ENCODE peak calls at places on chromosomes 2 and 18, in five cellular contexts. H, B, D, W and G are unnamed samples.

GRCh38 chr2:54945401-54946219 is 104.6 kb downstream of the RTN4 start:
- DNase-seq in W (no peak), H (peak), D (no peak), B (no peak), G (peak)

GRCh38 chr18:12532661-12533060 is 124.9 kb downstream of the PRELID3A start:
- DNase-seq in D (no peak), B (no peak), W (no peak), H (no peak), G (no peak)

GRCh38 chr18:79611040-79611681 is 68.4 kb upstream of the CTDP1 start:
- DNase-seq in H (peak), W (no peak), B (no peak), D (no peak), G (peak)

GRCh38 chr2:174748948-174749347 is 15.3 kb downstream of the CHRNA1 start:
- DNase-seq in H (peak), W (no peak), B (peak), D (peak), G (peak)

GRCh38 chr18:9922592-9923308 is 8.9 kb downstream of the VAPA start:
- DNase-seq in B (no peak), H (no peak), D (no peak), W (no peak), G (no peak)

GRCh38 chr2:174660984-174661675 is 63.5 kb upstream of the WIPF1 start:
- DNase-seq in W (no peak), D (no peak), H (no peak), B (no peak), G (no peak)

GRCh38 chr18:32156855-32157254 is 33.0 kb upstream of the MEP1B start:
- DNase-seq in W (no peak), D (no peak), H (no peak), B (no peak), G (no peak)

GRCh38 chr18:37661061-37661460 is 95.5 kb upstream of the CELF4 start:
- DNase-seq in H (no peak), W (no peak), D (no peak), B (no peak), G (no peak)

GRCh38 chr2:162964513-162964912 is 125.9 kb upstream of the KCNH7 start:
- DNase-seq in D (no peak), W (no peak), B (no peak), H (no peak), G (no peak)

GRCh38 chr2:210302326-210302725 is 12.6 kb downstream of the MYL1 start:
- DNase-seq in D (no peak), W (no peak), H (no peak), B (no peak), G (no peak)

GRCh38 chr18:21330122-21330701 is 88.2 kb downstream of the GREB1L start:
- DNase-seq in B (no peak), D (peak), H (peak), W (no peak), G (peak)

GRCh38 chr2:187994464-187995331 is 297.0 kb upstream of the GULP1 start:
- DNase-seq in W (no peak), B (no peak), D (no peak), H (peak), G (peak)

GRCh38 chr2:174555998-174556397 is 41.6 kb downstream of the WIPF1 start:
- DNase-seq in B (no peak), H (no peak), W (no peak), D (no peak), G (no peak)

GRCh38 chr2:57981369-57981768 is 65.2 kb upstream of the VRK2 start:
- DNase-seq in W (no peak), B (no peak), D (no peak), H (peak), G (peak)

GRCh38 chr2:108988796-108989713 is at the start of gene EDAR:
- DNase-seq in B (peak), H (peak), W (no peak), D (peak), G (peak)

GRCh38 chr2:16061406-16062217 is 121.3 kb downstream of the MYCN start:
- DNase-seq in B (no peak), W (no peak), H (no peak), D (no peak), G (no peak)

GRCh38 chr2:123162400-123163016 is 862.6 kb upstream of the CNTNAP5 start:
- DNase-seq in B (no peak), D (no peak), W (no peak), H (no peak), G (no peak)

GRCh38 chr2:55408098-55408882 is 11.4 kb downstream of the CCDC88A start:
- DNase-seq in B (no peak), D (no peak), W (no peak), H (peak), G (no peak)

GRCh38 chr2:230660294-230661060 is 52.2 kb upstream of the CAB39 start:
- DNase-seq in D (peak), W (peak), H (no peak), B (peak), G (no peak)

GRCh38 chr2:95329891-95330822 is 33.0 kb downstream of the KCNIP3 start:
- DNase-seq in W (no peak), H (no peak), D (no peak), B (no peak), G (no peak)

GRCh38 chr18:32093106-32093511 is 1.4 kb downstream of the RNF138 start:
- DNase-seq in W (peak), B (peak), H (peak), D (peak), G (peak)

GRCh38 chr2:31347788-31348187 is 66.8 kb downstream of the XDH start:
- DNase-seq in B (no peak), W (no peak), H (peak), D (no peak), G (no peak)

GRCh38 chr2:146874260-146874658 is 970.6 kb upstream of the ACVR2A start:
- DNase-seq in D (no peak), W (no peak), B (no peak), H (peak), G (peak)

GRCh38 chr2:101265893-101266499 is 13.3 kb downstream of the CNOT11 start:
- DNase-seq in H (no peak), D (peak), B (peak), W (no peak), G (peak)

GRCh38 chr2:31962757-31963361 is 47.9 kb downstream of the MEMO1 start:
- DNase-seq in H (no peak), D (no peak), B (no peak), W (no peak), G (no peak)

GRCh38 chr2:168545439-168546082 is 89.5 kb downstream of the CERS6 start:
- DNase-seq in H (peak), B (no peak), D (peak), W (no peak), G (peak)

GRCh38 chr18:48161201-48161910 is 230.9 kb upstream of the SMAD2 start:
- DNase-seq in H (peak), W (no peak), B (peak), D (peak), G (peak)

GRCh38 chr2:224922142-224922727 is 120.0 kb downstream of the DOCK10 start:
- DNase-seq in B (no peak), W (no peak), D (no peak), H (no peak), G (no peak)

GRCh38 chr2:224927011-224927410 is 115.3 kb downstream of the DOCK10 start:
- DNase-seq in H (no peak), B (no peak), D (no peak), W (no peak), G (no peak)

GRCh38 chr2:224925066-224925821 is 117.0 kb downstream of the DOCK10 start:
- DNase-seq in H (no peak), W (no peak), D (no peak), B (no peak), G (no peak)

GRCh38 chr2:224927671-224928173 is 114.5 kb downstream of the DOCK10 start:
- DNase-seq in W (no peak), H (peak), D (no peak), B (peak), G (peak)

GRCh38 chr2:224925822-224926124 is 116.5 kb downstream of the DOCK10 start:
- DNase-seq in W (no peak), B (no peak), H (peak), D (no peak), G (peak)
- H3K4me3 ChIP-seq in W (no peak), B (no peak), H (no peak), D (no peak), G (no peak)

GRCh38 chr2:225598426-225598825 is 198.9 kb downstream of the NYAP2 start:
- DNase-seq in B (no peak), D (no peak), H (no peak), W (no peak), G (no peak)

GRCh38 chr2:225599856-225600255 is 200.3 kb downstream of the NYAP2 start:
- DNase-seq in D (no peak), H (peak), B (no peak), W (no peak), G (no peak)

GRCh38 chr2:225598922-225599321 is 199.4 kb downstream of the NYAP2 start:
- DNase-seq in B (no peak), H (peak), W (no peak), D (no peak), G (no peak)

GRCh38 chr2:225600444-225600843 is 200.9 kb downstream of the NYAP2 start:
- DNase-seq in B (no peak), D (no peak), W (no peak), H (peak), G (peak)

GRCh38 chr2:225597911-225598310 is 198.4 kb downstream of the NYAP2 start:
- DNase-seq in H (peak), D (no peak), W (no peak), B (no peak), G (no peak)
- TF ChIP-seq CTCF in H (no peak), D (no peak), W (no peak), B (no peak), G (no peak)

DNA sequence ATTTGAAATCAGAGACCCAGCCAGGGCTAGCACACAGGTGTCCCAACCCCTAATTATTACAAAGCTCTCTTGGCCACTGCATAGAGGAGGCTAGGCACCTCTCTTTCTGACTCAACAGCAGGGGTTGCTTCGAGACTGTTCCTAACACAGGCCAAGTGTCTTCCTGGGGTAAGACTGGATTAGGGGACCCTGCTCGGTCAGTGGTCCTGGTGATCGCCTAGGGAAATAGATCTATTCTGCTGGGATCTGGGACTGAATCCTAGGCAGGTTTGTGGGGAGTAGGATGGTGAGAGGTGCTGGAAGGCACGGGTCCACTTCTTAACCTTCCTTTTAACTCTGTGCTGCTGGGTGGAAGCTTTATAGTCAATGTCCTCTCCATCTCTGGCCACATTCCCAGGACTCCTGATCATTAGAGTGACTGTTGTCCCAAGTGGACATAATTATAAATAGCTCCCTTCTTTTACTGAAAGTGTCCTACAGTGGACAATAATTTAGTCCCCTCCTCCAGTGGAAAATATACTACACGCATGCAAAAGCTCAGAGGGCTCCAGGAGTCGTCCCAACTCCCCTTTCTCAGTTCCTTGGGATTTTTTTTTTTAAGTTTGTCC is 1.4 kb upstream of the TRIB2 start:
- DNase-seq in W (no peak), H (no peak), D (no peak), B (no peak), G (peak)
- H3K4me3 ChIP-seq in W (peak), H (no peak), D (no peak), B (no peak), G (no peak)

GRCh38 chr2:105399207-105399861 is 483 bp upstream of the FHL2 start:
- DNase-seq in H (no peak), W (no peak), B (no peak), D (no peak), G (no peak)
- TF ChIP-seq CTCF in H (no peak), W (no peak), B (no peak), D (peak), G (no peak)

DNA sequence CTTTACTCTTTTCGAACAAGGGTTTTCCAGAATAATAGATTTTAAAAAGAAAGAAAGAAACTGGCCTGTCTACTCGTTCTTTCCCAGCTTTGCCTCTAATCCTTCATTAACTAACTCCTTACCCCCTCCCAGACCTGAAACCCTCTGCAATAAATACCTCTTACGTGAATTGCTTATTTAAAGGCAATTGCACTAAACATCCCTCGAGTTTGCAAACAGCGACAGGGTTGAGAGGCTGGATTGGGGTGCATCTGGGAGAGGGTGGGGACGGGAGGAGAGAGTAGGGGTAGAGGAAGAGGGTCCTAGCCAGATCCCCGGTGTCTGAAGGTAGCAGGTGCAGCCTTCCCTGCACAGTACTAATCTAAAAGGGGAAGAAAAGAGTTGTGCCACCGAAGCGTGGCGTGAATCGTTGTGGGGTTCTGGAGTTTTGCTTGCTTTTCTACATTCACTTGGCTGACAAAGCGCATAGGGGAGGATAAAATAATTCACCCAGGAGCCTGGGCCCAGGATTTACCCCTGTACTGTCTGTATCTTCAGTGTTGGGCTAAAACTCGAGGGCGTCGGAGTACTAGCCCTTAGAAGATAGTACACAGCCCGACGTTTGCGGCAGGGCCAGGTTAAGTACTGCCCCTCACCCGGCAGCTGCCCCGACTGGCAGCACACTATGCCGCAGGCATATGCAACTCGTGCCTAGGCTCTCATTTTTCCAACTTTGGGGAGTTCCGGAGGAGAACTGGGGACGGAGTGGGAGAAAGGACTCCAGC is 1.9 kb upstream of the NEUROD1 start:
- DNase-seq in D (no peak), H (no peak), W (no peak), B (no peak), G (no peak)
- H3K4me3 ChIP-seq in D (no peak), H (no peak), W (no peak), B (no peak), G (no peak)

GRCh38 chr2:238886453-238887094 is 38.7 kb downstream of the TWIST2 start:
- DNase-seq in B (no peak), W (no peak), D (no peak), H (no peak), G (no peak)
- TF ChIP-seq CTCF in B (no peak), W (no peak), D (no peak), H (no peak), G (no peak)

GRCh38 chr2:171325886-171326585 is 107.8 kb downstream of the METTL8 start:
- DNase-seq in B (no peak), W (no peak), H (no peak), D (no peak), G (no peak)
- H3K4me3 ChIP-seq in B (no peak), W (no peak), H (no peak), D (no peak), G (no peak)

DNA sequence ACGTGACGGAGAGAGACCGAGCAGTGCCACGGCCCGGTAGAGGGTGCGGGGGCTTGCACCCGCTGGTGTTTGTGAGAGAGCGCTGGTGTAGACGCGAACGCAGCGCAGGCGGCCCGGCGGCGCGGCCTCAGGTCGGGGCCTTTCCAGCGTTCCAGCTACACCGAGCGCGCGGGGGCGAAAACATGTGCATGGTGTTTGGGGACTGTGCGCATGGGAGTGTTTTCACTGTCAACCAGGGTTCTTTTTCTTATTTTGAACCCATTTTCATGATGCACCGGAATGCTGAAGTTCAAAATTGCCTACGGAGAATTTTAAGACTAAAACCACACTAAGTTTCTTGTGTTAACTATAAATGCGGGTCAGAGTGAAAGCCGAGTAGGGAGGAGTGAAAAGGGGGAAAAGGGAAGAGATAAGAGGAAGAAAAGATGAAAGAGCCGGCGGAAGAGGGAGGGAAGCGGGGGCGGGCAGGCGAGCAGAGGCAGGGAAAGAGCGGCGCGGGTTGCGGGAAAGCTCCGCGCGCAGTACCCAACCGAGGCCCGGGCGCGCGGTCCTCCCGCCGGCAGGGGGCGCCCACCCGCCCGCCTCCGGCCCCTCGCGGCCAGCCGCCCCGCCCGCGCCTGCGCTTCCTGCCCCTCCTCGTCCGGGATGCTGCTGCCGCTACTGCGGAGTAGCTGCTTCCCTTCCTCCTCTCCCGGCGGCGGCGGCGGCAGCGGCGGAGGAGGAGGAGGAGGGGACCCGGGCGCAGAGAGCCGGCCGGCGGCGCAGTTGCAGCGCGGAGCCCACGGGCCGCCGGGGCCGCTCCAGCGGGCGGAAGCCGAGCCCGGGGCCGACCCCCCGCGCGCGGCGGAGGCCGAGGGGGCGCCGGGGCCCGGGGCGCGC is at the start of gene RAB12:
- DNase-seq in W (peak), B (peak), H (peak), D (peak), G (peak)
- TF ChIP-seq CTCF in W (peak), B (peak), H (no peak), D (peak), G (no peak)

DNA sequence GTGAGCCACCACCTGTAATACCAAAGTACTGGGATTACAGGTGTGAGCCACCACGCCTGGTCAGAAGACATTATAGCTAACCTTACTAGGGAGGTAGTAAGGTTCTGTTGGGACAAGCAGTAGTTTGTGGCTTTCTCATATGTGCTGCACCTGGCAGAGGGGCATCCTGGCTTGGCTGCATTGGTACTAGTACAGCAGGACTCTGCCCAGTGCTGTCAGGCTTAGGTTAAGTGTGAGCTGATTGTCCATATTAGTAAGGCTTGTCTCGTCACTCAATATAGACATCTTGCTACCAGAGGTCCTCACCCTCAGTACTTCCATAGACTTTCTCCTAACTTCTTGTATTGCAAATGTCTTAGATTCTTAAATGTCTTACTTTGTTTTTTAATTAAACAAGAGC is 96.1 kb downstream of the ASAP2 start:
- DNase-seq in H (no peak), B (no peak), D (no peak), W (no peak), G (no peak)
- H3K4me3 ChIP-seq in H (no peak), B (no peak), D (no peak), W (no peak), G (no peak)